ENCODE peak calls at places on chromosomes 4 and X, in nine cellular contexts. I is mesenchymal stem cell, X is tibial artery, V is fibroblast of the aortic adventitia, P is cardiac muscle cell, M is psoas muscle, L is esophagus squamous epithelium, F is GM06990, D is choroid plexus epithelial cell. H is an unnamed sample.

GRCh38 chr4:15294832-15295231 is 133.0 kb upstream of the C1QTNF7 start:
- DNase-seq in L (no peak), X (no peak), V (no peak), M (no peak), D (no peak), F (no peak), P (no peak), I (no peak), H (no peak)

GRCh38 chr4:25020240-25020639 is 10.5 kb downstream of the LGI2 start:
- DNase-seq in M (no peak), X (no peak), L (no peak), F (no peak), D (peak; percentile 16), P (peak; percentile 63), V (peak; percentile 40), I (peak; percentile 12), H (no peak)

GRCh38 chr4:7842384-7843279 is 97.0 kb downstream of the AFAP1 start:
- DNase-seq in L (no peak), P (peak; percentile 99), M (peak; percentile 66), D (peak; percentile 95), I (peak; percentile 99), F (no peak), X (peak; percentile 91), V (peak; percentile 100), H (no peak)

GRCh38 chrX:15546745-15547144 is 46.1 kb downstream of the BMX start:
- DNase-seq in L (no peak), V (no peak), D (no peak), P (peak; percentile 38), F (no peak), X (no peak), M (no peak), I (peak; percentile 10), H (no peak)

GRCh38 chr4:18192901-18193300 is 171.3 kb upstream of the LCORL start:
- DNase-seq in V (no peak), I (no peak), P (no peak), F (no peak), M (no peak), X (no peak), D (no peak), L (no peak), H (no peak)

GRCh38 chr4:182144621-182145359 is 98.4 kb upstream of the TENM3 start:
- DNase-seq in P (no peak), V (no peak), D (no peak), I (no peak), L (no peak), M (peak; percentile 25), X (no peak), F (peak; percentile 25), H (no peak)

GRCh38 chr4:134089885-134090284 is 111.7 kb downstream of the PABPC4L start:
- DNase-seq in F (no peak), L (no peak), I (no peak), P (no peak), M (no peak), D (no peak), V (no peak), X (no peak), H (no peak)

GRCh38 chr4:88242144-88242543 is 42.2 kb downstream of the PPM1K start:
- DNase-seq in M (no peak), P (no peak), I (no peak), D (no peak), V (no peak), X (no peak), L (no peak), F (no peak), H (no peak)

GRCh38 chr4:616911-617643 is 8.3 kb upstream of the PDE6B start:
- DNase-seq in D (no peak), P (no peak), M (no peak), F (no peak), X (peak; percentile 57), V (no peak), L (no peak), I (no peak), H (no peak)

GRCh38 chrX:153750126-153750774 is 13.8 kb upstream of the PLXNB3 start:
- DNase-seq in V (no peak), F (no peak), D (no peak), X (no peak), M (no peak), P (no peak), L (no peak), I (no peak), H (no peak)

GRCh38 chr4:143358419-143358818 is 21.7 kb downstream of the GAB1 start:
- DNase-seq in F (no peak), X (no peak), I (no peak), V (no peak), M (no peak), P (no peak), L (no peak), D (no peak), H (no peak)

GRCh38 chrX:150863191-150863590 is 35.3 kb downstream of the CD99L2 start:
- DNase-seq in M (no peak), P (no peak), I (no peak), D (no peak), L (no peak), X (no peak), V (no peak), F (no peak), H (no peak)

GRCh38 chrX:76183289-76184057 is 10.6 kb downstream of the PBDC1 start:
- DNase-seq in I (peak; percentile 92), F (no peak), M (no peak), P (peak; percentile 67), D (peak; percentile 90), L (no peak), X (no peak), V (peak; percentile 17), H (no peak)
- H3K4me3 ChIP-seq in I (no peak overlapping the region), F (no peak overlapping the region), M (no peak overlapping the region), P (no peak overlapping the region), D (no peak overlapping the region), L (no peak overlapping the region), X (no peak overlapping the region), V (no peak overlapping the region), H (no peak overlapping the region)

DNA sequence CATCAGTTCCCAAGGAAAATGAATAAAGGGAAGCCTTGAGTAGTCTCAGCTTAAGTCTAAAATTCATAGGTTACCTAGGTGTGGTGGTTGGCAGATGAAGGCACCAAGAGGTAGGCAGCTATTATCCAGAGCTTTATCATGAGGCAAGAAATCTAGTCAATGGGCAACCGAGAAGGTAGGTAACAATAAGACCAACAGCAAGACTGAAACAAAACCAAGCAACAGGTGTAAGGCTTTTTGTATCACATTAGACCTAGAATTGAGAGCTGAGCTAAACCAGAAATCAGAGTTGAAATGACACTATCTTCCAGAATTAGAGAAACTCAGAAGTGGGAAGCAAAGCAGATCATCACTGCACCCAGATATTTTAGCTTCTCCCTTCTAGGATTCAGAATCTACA is 117.1 kb downstream of the CAMK2D start:
- DNase-seq in I (no peak), F (no peak), V (no peak), P (no peak), M (no peak), L (no peak), D (no peak), X (no peak), H (no peak)
- H3K4me3 ChIP-seq in I (no peak overlapping the region), F (no peak overlapping the region), V (no peak overlapping the region), P (no peak overlapping the region), M (no peak overlapping the region), L (no peak overlapping the region), D (no peak overlapping the region), X (no peak overlapping the region), H (no peak overlapping the region)

GRCh38 chrX:108734426-108734825 is 1.9 kb downstream of the IRS4 start:
- DNase-seq in L (no peak), V (no peak), P (no peak), M (no peak), X (no peak), I (no peak), F (no peak), D (no peak), H (no peak)

GRCh38 chrX:108736509-108737479 is at the start of gene IRS4:
- DNase-seq in P (peak; percentile 27), I (peak; percentile 11), F (no peak), M (no peak), V (no peak), L (no peak), X (peak; percentile 64), D (peak; percentile 4), H (no peak)

GRCh38 chrX:108737754-108738153 is 1.4 kb upstream of the IRS4 start:
- DNase-seq in L (no peak), D (no peak), X (no peak), F (no peak), M (no peak), I (no peak), V (no peak), P (no peak), H (no peak)

GRCh38 chrX:108735087-108735679 is 1.2 kb downstream of the IRS4 start:
- DNase-seq in X (no peak), D (no peak), F (no peak), P (no peak), M (no peak), V (no peak), I (no peak), L (no peak), H (no peak)

DNA sequence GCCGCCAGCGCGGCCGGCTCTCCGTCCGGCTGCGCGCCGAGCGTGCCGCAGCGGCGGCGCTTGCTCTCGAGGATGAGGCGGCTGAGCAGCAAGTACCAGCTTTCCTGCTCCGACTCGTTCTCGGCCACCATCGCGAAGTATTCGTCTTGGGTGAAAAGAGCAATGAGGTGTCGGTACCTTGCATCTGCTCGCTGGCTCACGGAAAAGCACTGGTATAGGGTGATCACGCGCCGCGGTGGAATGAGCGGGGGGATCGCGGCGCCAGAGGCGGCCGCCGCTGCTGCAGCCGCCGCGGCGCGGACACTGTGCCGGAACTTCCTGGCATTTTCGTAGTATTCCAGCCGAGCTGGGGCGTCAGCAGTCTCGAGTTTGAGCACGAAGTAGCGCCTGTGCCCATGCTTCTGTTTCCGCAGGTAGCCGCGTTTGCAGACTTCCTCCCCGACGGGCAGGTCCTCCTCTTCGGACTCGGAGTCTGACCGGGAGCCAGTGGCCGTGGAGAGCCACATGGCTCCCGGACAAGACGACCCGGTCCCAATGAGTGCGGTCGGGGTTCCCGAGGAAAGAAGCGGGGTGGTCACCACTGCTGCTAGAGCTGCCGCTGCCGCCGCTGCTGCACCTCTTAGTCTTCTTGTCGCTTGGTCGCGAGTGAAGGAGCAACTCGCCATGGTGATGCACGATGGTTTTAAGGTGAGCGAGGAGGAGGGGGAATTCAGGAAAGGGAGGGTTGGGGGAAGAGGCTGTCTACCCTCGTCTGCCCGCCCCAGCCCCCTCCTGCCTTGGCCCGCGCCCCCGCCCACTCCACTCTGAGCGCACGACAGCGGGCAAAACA is 469 bp downstream of the IRS4 start:
- DNase-seq in F (no peak), L (no peak), V (no peak), P (peak; percentile 12), M (no peak), I (peak; percentile 15), X (no peak), D (peak; percentile 4), H (no peak)
- H3K4me3 ChIP-seq in F (no peak overlapping the region), L (peak overlapping the region; percentile 62), V (peak overlapping the region; percentile 52), P (peak overlapping the region; percentile 53), M (peak overlapping the region; percentile 57), I (peak overlapping the region; percentile 53), X (peak overlapping the region; percentile 45), D (peak overlapping the region; percentile 41), H (no peak overlapping the region)

DNA sequence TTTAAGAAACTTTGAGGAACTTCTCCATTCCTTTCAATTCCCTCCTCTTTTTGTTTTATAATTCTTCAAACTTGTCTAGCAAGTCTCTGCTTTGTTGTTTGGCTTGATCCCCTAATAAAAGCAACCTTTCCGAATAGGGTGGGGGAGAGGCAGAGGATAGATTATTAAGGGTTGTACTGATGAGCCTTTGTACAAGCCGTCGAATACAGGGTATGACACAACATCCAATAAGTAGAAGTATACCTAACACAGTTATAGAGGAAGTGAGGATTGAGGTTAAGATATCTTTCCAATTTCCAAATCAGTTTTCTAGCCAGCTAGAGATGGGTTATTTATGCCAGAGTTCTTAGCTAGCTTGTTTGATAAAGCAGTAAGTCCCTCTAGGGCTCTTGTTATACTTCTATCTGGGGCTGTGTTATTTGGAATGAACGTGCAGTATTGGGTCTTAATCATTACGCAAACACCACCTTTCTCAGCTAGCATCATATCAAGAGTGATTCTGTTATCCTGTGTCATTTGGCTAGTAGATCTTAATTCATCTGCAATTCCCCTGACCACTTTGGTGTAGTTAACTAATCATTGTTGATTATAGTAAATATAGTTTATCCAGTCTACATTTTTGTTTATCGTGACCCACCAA is 18.5 kb downstream of the METAP1 start:
- DNase-seq in L (no peak), X (no peak), F (no peak), D (no peak), V (no peak), I (no peak), P (no peak), M (no peak), H (no peak)
- H3K4me3 ChIP-seq in L (no peak overlapping the region), X (no peak overlapping the region), F (no peak overlapping the region), D (no peak overlapping the region), V (no peak overlapping the region), I (no peak overlapping the region), P (no peak overlapping the region), M (no peak overlapping the region), H (no peak overlapping the region)

H was measured in Jurkat, Clone E6-1.